ENCODE peak calls at places on chromosomes 5 and 9, in six cellular contexts. D is body of pancreas, F is GM06990, V is PC-9, C is GM23338, J is neural progenitor cell. O is an unnamed sample.

GRCh38 chr9:121744687-121745395 is 93.4 kb downstream of the DAB2IP start:
- DNase-seq in D (no peak), F (no peak), V (no peak), C (peak; percentile 32), J (peak; percentile 34), O (no peak)

GRCh38 chr9:79946718-79947117 is 375.0 kb downstream of the TLE4 start:
- DNase-seq in D (no peak), F (no peak), V (no peak), C (no peak), J (no peak), O (peak; percentile 29)

GRCh38 chr9:118510711-118511110 is 806.5 kb downstream of the TLR4 start:
- DNase-seq in D (no peak), F (no peak), V (no peak), C (no peak), J (no peak), O (no peak)

GRCh38 chr5:6753851-6754250 is 40.6 kb downstream of the TENT4A start:
- DNase-seq in D (no peak), F (no peak), V (no peak), C (no peak), J (no peak), O (no peak)

GRCh38 chr5:134594797-134595457 is 37.7 kb downstream of the SAR1B start:
- DNase-seq in D (no peak), F (no peak), V (no peak), C (no peak), J (no peak), O (no peak)

GRCh38 chr5:72107874-72108199 is 562 bp downstream of the MAP1B start:
- DNase-seq in D (no peak), F (peak; percentile 31), V (peak; percentile 51), C (peak; percentile 63), J (peak; percentile 64), O (no peak)

GRCh38 chr9:16184964-16185646 is 632.3 kb downstream of the CCDC171 start:
- DNase-seq in D (no peak), F (peak; percentile 20), V (no peak), C (no peak), J (no peak), O (no peak)

GRCh38 chr9:87865626-87866025 is 17.1 kb upstream of the SPATA31E1 start:
- DNase-seq in D (no peak), F (no peak), V (no peak), C (no peak), J (no peak), O (no peak)

GRCh38 chr9:14882118-14882517 is 28.1 kb downstream of the FREM1 start:
- DNase-seq in D (no peak), F (no peak), V (no peak), C (no peak), J (no peak), O (no peak)

GRCh38 chr5:7856855-7857254 is 5.9 kb upstream of the CFAP90 start:
- DNase-seq in D (peak; percentile 15), F (no peak), V (peak; percentile 25), C (peak; percentile 85), J (peak; percentile 68), O (peak; percentile 66)

GRCh38 chr9:20693068-20693467 is 9.0 kb downstream of the FOCAD start:
- DNase-seq in D (no peak), F (no peak), V (no peak), C (peak; percentile 48), J (no peak), O (peak; percentile 47)

GRCh38 chr5:168407222-168407621 is 79.0 kb upstream of the RARS1 start:
- DNase-seq in D (no peak), F (no peak), V (no peak), C (no peak), J (no peak), O (peak; percentile 7)

GRCh38 chr5:61732376-61732775 is 400.3 kb downstream of the ZSWIM6 start:
- DNase-seq in D (peak; percentile 23), F (no peak), V (no peak), C (peak; percentile 53), J (peak; percentile 28), O (no peak)

GRCh38 chr9:112754578-112754977 is 4.0 kb downstream of the SNX30 start:
- DNase-seq in D (no peak), F (no peak), V (peak; percentile 54), C (no peak), J (no peak), O (peak; percentile 58)

GRCh38 chr5:138964547-138965174 is 89.5 kb upstream of the LRRTM2 start:
- DNase-seq in D (no peak), F (no peak), V (no peak), C (no peak), J (peak; percentile 52), O (no peak)

GRCh38 chr5:88881566-88881965 is 1.4 kb downstream of the MEF2C start:
- DNase-seq in D (no peak), F (no peak), V (no peak), C (no peak), J (no peak), O (peak; percentile 44)

GRCh38 chr5:54404568-54404967 is 50.9 kb upstream of the HSPB3 start:
- DNase-seq in D (no peak), F (no peak), V (no peak), C (no peak), J (no peak), O (no peak)

GRCh38 chr9:99349870-99350269 is 127.8 kb downstream of the SEC61B start:
- DNase-seq in D (no peak), F (no peak), V (no peak), C (no peak), J (no peak), O (no peak)

GRCh38 chr9:12904261-12905000 is 129.6 kb downstream of the LURAP1L start:
- DNase-seq in D (no peak), F (no peak), V (no peak), C (no peak), J (no peak), O (no peak)

GRCh38 chr9:93200989-93201339 is 17.0 kb downstream of the WNK2 start:
- DNase-seq in D (no peak), F (no peak), V (no peak), C (no peak), J (no peak), O (no peak)

GRCh38 chr5:40395241-40395640 is 284.5 kb upstream of the PTGER4 start:
- DNase-seq in D (no peak), F (no peak), V (no peak), C (no peak), J (no peak), O (no peak)

GRCh38 chr9:38707885-38708640 is 11.9 kb downstream of the FAM240B start:
- DNase-seq in D (no peak), F (no peak), V (no peak), C (peak; percentile 80), J (peak; percentile 49), O (no peak)
- TF ChIP-seq CTCF in D (no peak), F (peak; percentile 67), V (peak; percentile 35), C (peak; percentile 82), J (peak; percentile 55), O (peak; percentile 23)

GRCh38 chr5:76602094-76602726 is 21.0 kb downstream of the F2RL2 start:
- DNase-seq in D (no peak), F (no peak), V (no peak), C (no peak), J (no peak), O (peak; percentile 65)
- TF ChIP-seq CTCF in D (no peak), F (peak; percentile 19), V (peak; percentile 35), C (peak; percentile 22), J (peak; percentile 25), O (peak; percentile 33)

DNA sequence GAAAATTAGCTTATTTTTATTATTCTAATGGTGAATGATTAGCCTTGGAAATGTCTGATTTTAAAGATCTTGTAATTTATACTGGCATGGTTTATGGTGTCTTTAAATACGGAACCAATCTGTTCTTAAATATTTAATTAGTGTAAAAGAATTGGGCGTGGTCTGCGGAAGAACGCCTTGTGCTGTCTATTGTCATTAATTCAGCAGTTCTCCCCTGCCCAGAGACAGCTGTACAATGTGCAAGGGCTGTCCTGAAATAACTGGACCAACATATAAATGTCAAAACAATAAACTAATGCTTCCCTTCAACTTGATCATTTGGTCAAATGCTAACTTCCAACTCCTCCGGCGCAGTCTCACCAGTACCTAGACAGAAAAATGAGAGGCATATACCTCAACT is 124.3 kb downstream of the CCDC192 start:
- DNase-seq in D (no peak), F (no peak), V (no peak), C (no peak), J (no peak), O (no peak)
- TF ChIP-seq CTCF in D (no peak), F (no peak), V (no peak), C (no peak), J (no peak), O (no peak)

GRCh38 chr5:64612349-64612961 is 77.8 kb upstream of the SHISAL2B start:
- DNase-seq in D (peak; percentile 45), F (no peak), V (peak; percentile 15), C (peak; percentile 84), J (peak; percentile 82), O (peak; percentile 82)
- TF ChIP-seq CTCF in D (peak; percentile 47), F (peak; percentile 75), V (peak; percentile 81), C (peak; percentile 92), J (peak; percentile 99), O (peak; percentile 81)

DNA sequence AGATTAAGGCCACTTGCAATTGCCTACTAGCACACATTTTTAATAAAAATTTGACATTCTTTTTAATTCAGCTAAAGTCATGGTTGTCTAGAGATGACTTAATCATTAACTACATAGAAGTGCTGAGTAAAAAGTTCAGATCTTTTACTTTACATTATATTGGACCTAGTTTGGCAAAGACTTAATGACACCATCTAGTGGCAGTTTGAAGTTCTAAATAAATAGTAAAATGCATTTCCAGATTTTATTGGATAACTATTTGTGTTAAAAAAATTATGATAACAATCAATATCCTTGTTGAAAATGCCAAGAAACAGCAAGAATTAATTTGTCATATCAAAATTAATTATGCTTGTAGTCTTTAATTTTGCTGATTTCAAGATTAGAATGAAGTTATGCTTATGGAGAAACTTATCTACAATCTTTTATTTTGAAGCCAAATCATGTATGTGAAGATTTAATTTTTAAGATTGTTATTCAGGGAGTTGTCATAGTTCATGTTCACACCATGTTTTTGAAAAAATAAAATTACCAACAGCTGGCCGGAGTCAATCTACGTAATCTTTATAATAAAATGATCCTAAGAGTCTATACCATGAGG is 69.6 kb upstream of the PJA2 start:
- DNase-seq in D (no peak), F (no peak), V (no peak), C (peak; percentile 27), J (peak; percentile 5), O (peak; percentile 54)
- TF ChIP-seq CTCF in D (no peak), F (peak; percentile 41), V (peak; percentile 60), C (no peak), J (peak; percentile 72), O (peak; percentile 50)

GRCh38 chr9:134525841-134526797 is 115.5 kb upstream of the COL5A1 start:
- DNase-seq in D (no peak), F (no peak), V (no peak), C (no peak), J (no peak), O (peak; percentile 40)
- TF ChIP-seq CTCF in D (no peak), F (no peak), V (no peak), C (no peak), J (no peak), O (peak; percentile 29)

DNA sequence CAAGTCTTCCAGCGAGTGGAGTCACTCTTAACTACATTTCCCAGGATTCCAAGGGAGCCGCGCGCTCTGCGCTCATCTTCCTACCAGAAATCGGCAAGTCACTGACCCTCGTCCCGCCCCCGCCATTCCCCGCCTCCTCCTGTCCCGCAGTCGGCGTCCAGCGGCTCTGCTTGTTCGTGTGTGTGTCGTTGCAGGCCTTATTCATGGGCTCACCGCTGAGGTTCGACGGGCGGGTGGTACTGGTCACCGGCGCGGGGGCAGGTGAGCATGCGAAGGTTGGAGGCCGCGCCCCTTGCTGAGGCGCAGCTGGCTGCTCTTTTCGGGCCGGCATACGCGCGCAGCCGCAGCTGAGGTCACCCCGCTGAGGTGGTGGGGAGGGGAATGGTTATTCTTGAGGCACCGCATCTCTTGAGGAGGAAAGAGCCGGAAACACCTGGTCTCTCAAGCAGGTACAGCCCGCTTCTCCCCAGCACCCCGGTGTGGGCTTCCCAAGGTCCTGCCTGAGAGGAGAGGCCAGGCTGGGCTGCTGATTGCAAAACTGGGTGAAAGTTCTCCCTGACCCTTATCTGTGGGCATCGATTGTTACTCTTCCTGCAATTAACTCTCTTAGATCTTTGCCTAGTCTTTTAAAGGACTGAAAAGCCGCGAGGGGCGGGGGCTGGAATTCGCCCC is at the start of gene HSD17B4:
- DNase-seq in D (peak; percentile 93), F (peak; percentile 91), V (peak; percentile 82), C (peak; percentile 97), J (peak; percentile 91), O (peak; percentile 91)
- TF ChIP-seq CTCF in D (no peak), F (no peak), V (no peak), C (no peak), J (no peak), O (no peak)

O was measured in cardiac fibroblast.